ENCODE peak calls at places on chromosomes 1 and 21, in seven cellular contexts. V is neuronal stem cell, X is IMR-90, L is mesendoderm, G is H1, S is H9, O is trophoblast cell. Y is an unnamed sample. For H3K4me1, the result is how much of the 10 kb centered on the place peaks cover.

GRCh38 chr1:217805792-217806191 is 174.6 kb downstream of the SPATA17 start:
- DNase-seq in G (no peak), S (no peak), L (no peak), O (no peak), X (no peak), V (no peak), Y (no peak)

GRCh38 chr21:33898546-33898945 is 17.1 kb downstream of the ATP5PO start:
- DNase-seq in O (no peak), X (peak), V (no peak), G (no peak), S (no peak), L (no peak), Y (no peak)

GRCh38 chr1:238677567-238677966 is 708.8 kb upstream of the CHRM3 start:
- DNase-seq in G (no peak), S (no peak), O (no peak), L (no peak), X (peak), V (no peak), Y (no peak)

GRCh38 chr1:224880593-224881307 is 48.7 kb upstream of the DNAH14 start:
- DNase-seq in L (peak), X (no peak), S (peak), G (peak), O (no peak), V (peak), Y (no peak)

GRCh38 chr1:99305626-99306025 is 41.3 kb downstream of the PLPPR4 start:
- DNase-seq in O (no peak), X (peak), L (no peak), S (no peak), G (no peak), V (no peak), Y (no peak)

GRCh38 chr1:248239478-248239877 is 8.3 kb downstream of the OR2M4 start:
- DNase-seq in S (no peak), L (no peak), O (no peak), V (no peak), G (no peak), X (no peak), Y (no peak)

GRCh38 chr1:42747125-42747524 is 7.1 kb upstream of the CLDN19 start:
- DNase-seq in S (peak), L (peak), G (no peak), O (no peak), X (no peak), V (peak), Y (peak)

GRCh38 chr21:31447477-31447876 is 103.4 kb upstream of the TIAM1 start:
- DNase-seq in O (peak), G (no peak), X (peak), L (no peak), S (no peak), V (no peak), Y (peak)

GRCh38 chr1:33515112-33515511 is 42.7 kb downstream of the ZSCAN20 start:
- DNase-seq in G (no peak), L (no peak), V (no peak), O (no peak), S (no peak), X (no peak), Y (no peak)

GRCh38 chr1:37255111-37255795 is 219.1 kb upstream of the ZC3H12A start:
- DNase-seq in L (peak), G (peak), O (no peak), S (peak), X (no peak), V (peak), Y (no peak)

GRCh38 chr1:67838180-67838912 is 5.1 kb upstream of the GNG12 start:
- DNase-seq in G (no peak), S (no peak), X (no peak), V (no peak), L (no peak), O (no peak), Y (no peak)

GRCh38 chr1:94783342-94784264 is 36.6 kb upstream of the SLC44A3 start:
- DNase-seq in S (no peak), V (no peak), O (no peak), L (no peak), G (no peak), X (peak), Y (peak)

GRCh38 chr1:209651148-209651547 is 1.1 kb downstream of the LAMB3 start:
- DNase-seq in L (peak), X (peak), O (peak), V (no peak), S (no peak), G (no peak), Y (peak)

GRCh38 chr1:115641762-115642167 is at the start of gene VANGL1:
- DNase-seq in X (peak), S (peak), L (peak), G (no peak), O (peak), V (peak), Y (peak)

GRCh38 chr1:62891961-62892562 is 108.1 kb downstream of the ATG4C start:
- DNase-seq in L (no peak), O (no peak), G (no peak), S (no peak), X (no peak), V (no peak), Y (no peak)

GRCh38 chr1:99648107-99648506 is 2.2 kb downstream of the PALMD start:
- DNase-seq in X (no peak), O (no peak), G (no peak), V (no peak), S (peak), L (peak), Y (no peak)

GRCh38 chr1:21829294-21829693 is 17.2 kb downstream of the LDLRAD2 start:
- DNase-seq in V (no peak), G (no peak), O (no peak), S (peak), X (no peak), L (no peak), Y (no peak)

GRCh38 chr1:6105763-6106162 is 60.1 kb downstream of the KCNAB2 start:
- DNase-seq in L (no peak), O (no peak), V (no peak), X (no peak), G (no peak), S (no peak), Y (no peak)

GRCh38 chr1:59317780-59318179 is 20.9 kb downstream of the FGGY start:
- DNase-seq in O (no peak), G (no peak), S (no peak), L (no peak), X (no peak), V (no peak), Y (no peak)

GRCh38 chr1:24316659-24317058 is 2.5 kb upstream of the GRHL3 start:
- DNase-seq in G (no peak), S (no peak), V (no peak), X (no peak), O (no peak), L (no peak), Y (no peak)

GRCh38 chr1:51237714-51238403 is 1.8 kb downstream of the RNF11 start:
- DNase-seq in S (no peak), G (no peak), L (peak), O (no peak), X (peak), V (peak), Y (peak)

GRCh38 chr21:45990741-45991605 is 9.4 kb downstream of the COL6A1 start:
- DNase-seq in S (no peak), O (no peak), L (no peak), G (no peak), X (no peak), V (no peak), Y (no peak)

GRCh38 chr1:245261786-245262185 is 107.0 kb downstream of the KIF26B start:
- DNase-seq in S (no peak), X (no peak), O (no peak), V (no peak), L (no peak), G (no peak), Y (no peak)

GRCh38 chr1:232018512-232019340 is 392.1 kb downstream of the DISC1 start:
- DNase-seq in V (no peak), L (no peak), S (no peak), G (no peak), O (no peak), X (no peak), Y (no peak)

GRCh38 chr21:45001134-45002095 is 61.6 kb downstream of the SLX9 start:
- DNase-seq in G (no peak), L (no peak), X (peak), S (no peak), O (no peak), V (no peak), Y (no peak)

GRCh38 chr1:196960854-196961253 is 16.5 kb upstream of the CFHR5 start:
- DNase-seq in L (no peak), O (no peak), S (no peak), G (no peak), X (no peak), V (no peak), Y (no peak)

GRCh38 chr21:41615613-41616012 is 107.7 kb upstream of the TMPRSS2 start:
- DNase-seq in S (no peak), X (peak), L (no peak), G (no peak), O (no peak), V (no peak), Y (no peak)

GRCh38 chr1:237962985-237963384 is 72.3 kb upstream of the ZP4 start:
- DNase-seq in O (no peak), S (peak), G (no peak), V (no peak), L (no peak), X (no peak), Y (no peak)

GRCh38 chr1:7262611-7263010 is 477.4 kb downstream of the CAMTA1 start:
- DNase-seq in S (no peak), L (no peak), O (no peak), X (no peak), G (no peak), V (no peak), Y (no peak)

DNA sequence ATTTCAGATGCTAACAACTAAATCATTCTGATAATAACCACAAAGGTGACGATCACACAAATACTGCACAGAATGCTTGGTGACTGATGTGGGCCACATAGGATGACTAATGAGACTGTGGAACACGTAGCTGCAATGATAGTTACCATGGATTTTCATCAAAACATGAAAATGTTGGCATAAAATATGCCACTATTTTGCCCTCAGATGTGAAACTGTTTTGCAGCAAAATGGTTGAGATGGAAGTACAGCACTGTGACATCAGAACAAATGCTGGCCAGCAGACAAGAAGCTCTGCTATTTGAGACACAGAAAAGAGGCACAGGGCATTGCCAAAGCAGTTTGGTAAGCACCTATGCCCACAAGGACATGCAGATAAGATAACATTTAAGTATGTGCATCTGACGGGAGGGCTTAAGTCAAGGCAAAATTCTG is 83.8 kb downstream of the NIBAN1 start:
- DNase-seq in V (no peak), S (no peak), G (no peak), X (peak), L (no peak), O (peak), Y (peak)
- H3K4me1 ChIP-seq in V (under half), S (under half), G (under half), X (under half), L (under half), O (under half), Y (under half)

GRCh38 chr1:159927887-159928431 is 2.7 kb upstream of the TAGLN2 start:
- DNase-seq in O (no peak), X (no peak), S (no peak), G (no peak), L (no peak), V (no peak), Y (no peak)
- H2BK120ac ChIP-seq in O (no peak), X (no peak), S (no peak), G (no peak), L (no peak), V (no peak), Y (no peak)

GRCh38 chr1:3398741-3399140 is 55.7 kb upstream of the ARHGEF16 start:
- DNase-seq in X (no peak), G (no peak), O (no peak), V (no peak), L (no peak), S (no peak), Y (no peak)

GRCh38 chr1:3399732-3400131 is 54.7 kb upstream of the ARHGEF16 start:
- DNase-seq in V (no peak), L (no peak), X (no peak), O (no peak), G (no peak), S (no peak), Y (no peak)

GRCh38 chr1:3396411-3396810 is 58.1 kb upstream of the ARHGEF16 start:
- DNase-seq in O (no peak), V (no peak), X (no peak), G (no peak), S (no peak), L (no peak), Y (no peak)

GRCh38 chr1:3393987-3394920 is 60.2 kb upstream of the ARHGEF16 start:
- DNase-seq in X (no peak), L (no peak), S (no peak), O (no peak), G (no peak), V (no peak), Y (no peak)

DNA sequence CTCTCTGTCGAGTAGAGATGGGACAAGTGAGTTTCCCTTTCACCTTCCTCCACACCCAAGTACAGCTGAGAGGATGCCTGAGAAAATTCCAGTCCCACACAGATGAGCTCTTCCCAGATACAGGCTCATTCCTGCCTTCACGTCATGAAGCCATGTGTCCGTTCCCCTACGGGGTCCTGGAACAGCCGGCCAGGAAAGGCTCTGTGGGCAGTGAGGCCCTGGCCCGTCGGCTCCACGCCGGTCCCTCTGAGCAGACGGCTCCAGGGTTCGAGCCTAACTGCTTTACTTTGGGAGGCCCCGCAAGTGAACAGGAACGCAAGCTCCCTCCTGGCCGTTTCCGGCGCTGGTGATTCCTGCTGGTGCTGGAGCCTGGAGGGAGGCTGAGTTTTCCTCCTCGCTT is 57.2 kb upstream of the ARHGEF16 start:
- DNase-seq in X (no peak), S (no peak), O (no peak), L (no peak), V (no peak), G (no peak), Y (no peak)
- H3K27ac ChIP-seq in X (no peak), S (no peak), O (no peak), L (no peak), V (no peak), G (no peak), Y (no peak)

DNA sequence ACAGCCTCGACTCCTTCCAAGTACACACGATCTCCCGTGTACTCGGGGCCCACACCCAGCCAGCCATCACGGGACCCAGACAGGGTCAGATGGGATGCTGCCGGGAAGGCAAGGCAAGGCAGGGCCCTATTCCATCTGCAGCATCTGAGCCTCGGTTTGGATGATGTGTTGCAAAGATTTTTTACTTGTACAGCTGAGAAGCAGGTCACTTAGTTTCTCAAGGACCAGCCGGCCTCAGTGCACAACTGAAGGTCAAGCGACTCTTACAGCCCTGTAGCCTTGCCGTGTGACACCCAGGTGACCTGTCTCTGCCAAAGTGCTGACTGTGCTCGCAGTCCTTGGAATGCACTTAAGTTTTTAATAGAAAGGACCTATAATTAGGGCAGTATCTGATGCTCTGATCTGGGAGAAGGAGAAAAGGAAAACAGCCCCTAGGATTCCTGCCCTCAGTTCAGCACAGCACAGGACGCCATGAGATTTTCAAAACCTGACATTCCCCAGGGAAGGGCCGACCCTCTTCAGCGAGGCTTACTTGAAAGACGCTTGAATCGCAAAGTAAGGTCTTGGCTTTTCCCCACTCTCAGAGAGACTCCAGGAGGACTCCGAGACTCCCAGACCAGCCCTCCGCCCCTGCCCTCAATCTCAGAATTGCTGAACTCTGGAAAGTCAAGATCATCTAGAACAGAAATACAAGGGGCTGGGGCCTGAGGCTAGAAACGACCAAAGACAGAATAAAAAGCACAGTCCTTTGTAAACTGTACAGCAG is 1.3 kb downstream of the GPR157 start:
- DNase-seq in L (no peak), O (peak), S (no peak), G (no peak), X (no peak), V (no peak), Y (no peak)
- H3K4me1 ChIP-seq in L (under half), O (under half), S (under half), G (under half), X (under half), V (under half), Y (under half)

DNA sequence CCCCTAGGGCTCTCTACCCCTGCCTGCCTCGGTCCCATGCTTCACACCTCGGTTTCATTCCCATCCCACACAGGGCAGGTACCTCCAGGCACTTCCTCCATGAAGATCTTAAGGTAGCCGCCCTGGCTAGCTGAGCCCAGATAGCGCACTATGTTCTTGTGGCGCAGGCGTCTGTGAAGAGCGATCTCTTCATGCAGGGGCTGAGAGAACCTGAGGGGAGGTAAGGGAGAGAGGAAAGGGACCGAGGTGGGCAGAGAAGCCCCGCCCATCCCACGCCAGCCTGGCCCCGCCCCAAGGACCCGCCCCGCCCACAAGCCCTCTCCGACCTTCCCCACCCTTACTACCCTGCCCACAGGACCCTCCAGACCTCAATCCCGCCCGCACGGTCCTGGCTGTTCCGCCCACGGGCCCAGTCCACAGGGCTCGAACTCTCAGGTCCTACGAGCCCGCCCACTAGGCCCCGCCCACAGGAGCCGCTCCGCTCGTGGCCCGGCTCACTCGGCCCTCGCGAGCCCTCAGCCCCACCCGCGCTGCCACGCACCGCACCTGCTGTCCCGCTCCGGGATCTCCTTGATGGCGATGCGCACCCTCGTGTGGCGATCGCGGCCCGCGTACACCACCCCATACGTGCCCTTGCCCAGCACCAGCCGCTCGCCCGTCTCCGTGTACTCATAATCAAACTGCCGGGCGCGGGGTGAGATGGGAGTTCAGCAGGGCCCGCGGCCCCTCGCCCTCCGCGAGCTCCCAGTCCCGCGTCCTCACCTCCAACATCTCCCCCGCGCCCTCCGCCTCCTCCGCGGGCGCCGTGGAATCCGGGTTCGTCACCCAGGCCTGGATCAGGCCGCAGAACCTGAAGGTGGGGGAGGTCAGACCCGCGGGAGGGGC is 6.4 kb downstream of the MAP3K6 start:
- DNase-seq in X (no peak), V (no peak), O (no peak), G (no peak), S (peak), L (peak), Y (no peak)
- H2BK120ac ChIP-seq in X (no peak), V (peak), O (no peak), G (no peak), S (no peak), L (no peak), Y (no peak)

DNA sequence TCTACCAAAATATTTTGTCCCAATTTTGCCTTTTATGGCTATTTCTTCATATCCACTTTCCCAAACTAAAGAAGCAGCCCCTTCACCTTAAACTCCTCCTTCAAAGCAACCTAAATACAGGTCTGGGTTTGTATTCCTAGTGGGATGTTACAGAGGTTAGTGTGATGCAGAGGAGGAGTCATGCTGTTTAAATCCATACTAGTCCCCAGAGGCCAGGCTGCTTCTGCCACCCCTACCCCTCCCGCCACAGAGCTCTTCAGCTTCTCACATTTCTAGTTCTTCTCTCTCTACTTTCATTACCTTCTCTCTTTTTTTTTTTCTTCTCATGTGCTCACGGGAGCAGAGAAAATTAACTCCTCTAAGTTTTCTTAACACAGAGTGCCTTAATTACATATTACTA is 29.3 kb downstream of the SELL start:
- DNase-seq in O (no peak), S (no peak), G (no peak), L (no peak), X (no peak), V (no peak), Y (no peak)
- H3K27ac ChIP-seq in O (no peak), S (no peak), G (no peak), L (no peak), X (no peak), V (no peak), Y (no peak)

Y was measured in mesenchymal stem cell.